ENCODE peak calls at places on chromosomes 4 and X, in five cellular contexts. One of them, this sample, is unnamed.

GRCh38 chrX:12975999-12976558 is 1.2 kb downstream of the TMSB4X start:
- DNase-seq in occipital lobe: peak
- DNase-seq in fibroblast of gingiva: peak
- DNase-seq in ecto neural progenitor cell: peak
- DNase-seq in NCI-H1417: no peak
- DNase-seq in this sample: no peak

GRCh38 chr4:1178300-1179088 is 6.1 kb upstream of the SPON2 start:
- DNase-seq in occipital lobe: no peak
- DNase-seq in fibroblast of gingiva: no peak
- DNase-seq in ecto neural progenitor cell: no peak
- DNase-seq in NCI-H1417: no peak
- DNase-seq in this sample: no peak

GRCh38 chr4:118797558-118798142 is 38.3 kb downstream of the SEC24D start:
- DNase-seq in ecto neural progenitor cell: no peak
- DNase-seq in fibroblast of gingiva: peak
- DNase-seq in NCI-H1417: no peak
- DNase-seq in occipital lobe: no peak
- DNase-seq in this sample: peak

GRCh38 chr4:93786149-93786548 is 42.4 kb upstream of the ATOH1 start:
- DNase-seq in NCI-H1417: no peak
- DNase-seq in ecto neural progenitor cell: no peak
- DNase-seq in occipital lobe: no peak
- DNase-seq in fibroblast of gingiva: no peak
- DNase-seq in this sample: no peak

GRCh38 chr4:122980860-122981259 is 58.5 kb upstream of the NUDT6 start:
- DNase-seq in occipital lobe: no peak
- DNase-seq in NCI-H1417: no peak
- DNase-seq in fibroblast of gingiva: no peak
- DNase-seq in ecto neural progenitor cell: no peak
- DNase-seq in this sample: no peak

GRCh38 chr4:161256716-161257115 is 907.1 kb downstream of the FSTL5 start:
- DNase-seq in NCI-H1417: no peak
- DNase-seq in occipital lobe: no peak
- DNase-seq in ecto neural progenitor cell: no peak
- DNase-seq in fibroblast of gingiva: no peak
- DNase-seq in this sample: peak

GRCh38 chrX:19225906-19226305 is 103.6 kb upstream of the ADGRG2 start:
- DNase-seq in ecto neural progenitor cell: no peak
- DNase-seq in fibroblast of gingiva: no peak
- DNase-seq in occipital lobe: no peak
- DNase-seq in NCI-H1417: no peak
- DNase-seq in this sample: no peak

GRCh38 chrX:30060718-30061117 is 154.6 kb upstream of the MAGEB2 start:
- DNase-seq in NCI-H1417: peak
- DNase-seq in fibroblast of gingiva: no peak
- DNase-seq in occipital lobe: no peak
- DNase-seq in ecto neural progenitor cell: no peak
- DNase-seq in this sample: peak

GRCh38 chrX:112846114-112846513 is 5.5 kb upstream of the AMOT start:
- DNase-seq in fibroblast of gingiva: no peak
- DNase-seq in ecto neural progenitor cell: no peak
- DNase-seq in occipital lobe: no peak
- DNase-seq in NCI-H1417: no peak
- DNase-seq in this sample: no peak

GRCh38 chr4:96602661-96603060 is 762.8 kb downstream of the PDHA2 start:
- DNase-seq in occipital lobe: no peak
- DNase-seq in ecto neural progenitor cell: no peak
- DNase-seq in NCI-H1417: no peak
- DNase-seq in fibroblast of gingiva: no peak
- DNase-seq in this sample: no peak

GRCh38 chr4:129446074-129446473 is 350.1 kb downstream of the C4orf33 start:
- DNase-seq in fibroblast of gingiva: no peak
- DNase-seq in NCI-H1417: no peak
- DNase-seq in occipital lobe: no peak
- DNase-seq in ecto neural progenitor cell: no peak
- DNase-seq in this sample: no peak

GRCh38 chrX:69988955-69989394 is 60.8 kb downstream of the AWAT2 start:
- DNase-seq in occipital lobe: no peak
- DNase-seq in fibroblast of gingiva: no peak
- DNase-seq in ecto neural progenitor cell: no peak
- DNase-seq in NCI-H1417: no peak
- DNase-seq in this sample: no peak

GRCh38 chrX:9643807-9644206 is 121.8 kb downstream of the GPR143 start:
- DNase-seq in occipital lobe: no peak
- DNase-seq in fibroblast of gingiva: no peak
- DNase-seq in ecto neural progenitor cell: no peak
- DNase-seq in NCI-H1417: no peak
- DNase-seq in this sample: no peak

GRCh38 chr4:164384416-164384815 is 369.5 kb upstream of the SMIM31 start:
- DNase-seq in NCI-H1417: no peak
- DNase-seq in occipital lobe: no peak
- DNase-seq in fibroblast of gingiva: no peak
- DNase-seq in ecto neural progenitor cell: no peak
- DNase-seq in this sample: no peak

GRCh38 chr4:132991111-132991510 is 158.0 kb upstream of the PCDH10 start:
- DNase-seq in occipital lobe: no peak
- DNase-seq in ecto neural progenitor cell: no peak
- DNase-seq in NCI-H1417: no peak
- DNase-seq in fibroblast of gingiva: no peak
- DNase-seq in this sample: no peak

GRCh38 chr4:29309050-29309449 is 1411.1 kb upstream of the PCDH7 start:
- DNase-seq in fibroblast of gingiva: no peak
- DNase-seq in ecto neural progenitor cell: no peak
- DNase-seq in NCI-H1417: no peak
- DNase-seq in occipital lobe: no peak
- DNase-seq in this sample: peak

GRCh38 chrX:68917799-68918198 is 89.0 kb downstream of the EFNB1 start:
- DNase-seq in occipital lobe: no peak
- DNase-seq in fibroblast of gingiva: no peak
- DNase-seq in ecto neural progenitor cell: no peak
- DNase-seq in NCI-H1417: no peak
- DNase-seq in this sample: no peak

GRCh38 chr4:119300072-119300387 is 21.9 kb downstream of the FABP2 start:
- DNase-seq in ecto neural progenitor cell: no peak
- DNase-seq in NCI-H1417: no peak
- DNase-seq in fibroblast of gingiva: peak
- DNase-seq in occipital lobe: no peak
- DNase-seq in this sample: peak

GRCh38 chrX:148629435-148629834 is 129.0 kb downstream of the AFF2 start:
- DNase-seq in ecto neural progenitor cell: no peak
- DNase-seq in NCI-H1417: no peak
- DNase-seq in occipital lobe: peak
- DNase-seq in fibroblast of gingiva: no peak
- DNase-seq in this sample: no peak

GRCh38 chr4:181957088-181957487 is 286.1 kb upstream of the TENM3 start:
- DNase-seq in occipital lobe: no peak
- DNase-seq in fibroblast of gingiva: peak
- DNase-seq in NCI-H1417: no peak
- DNase-seq in ecto neural progenitor cell: no peak
- DNase-seq in this sample: peak

GRCh38 chr4:57023104-57023503 is 44.4 kb downstream of the POLR2B start:
- DNase-seq in fibroblast of gingiva: peak
- DNase-seq in occipital lobe: no peak
- DNase-seq in NCI-H1417: no peak
- DNase-seq in ecto neural progenitor cell: no peak
- DNase-seq in this sample: peak

GRCh38 chr4:16995451-16995850 is 97.0 kb upstream of the LDB2 start:
- DNase-seq in occipital lobe: no peak
- DNase-seq in ecto neural progenitor cell: no peak
- DNase-seq in NCI-H1417: no peak
- DNase-seq in fibroblast of gingiva: no peak
- DNase-seq in this sample: no peak

GRCh38 chrX:139091878-139092277 is 380.4 kb upstream of the FGF13 start:
- DNase-seq in occipital lobe: no peak
- DNase-seq in ecto neural progenitor cell: no peak
- DNase-seq in fibroblast of gingiva: no peak
- DNase-seq in NCI-H1417: no peak
- DNase-seq in this sample: no peak

GRCh38 chrX:78886550-78886949 is 58.6 kb upstream of the P2RY10 start:
- DNase-seq in ecto neural progenitor cell: no peak
- DNase-seq in fibroblast of gingiva: peak
- DNase-seq in NCI-H1417: no peak
- DNase-seq in occipital lobe: no peak
- DNase-seq in this sample: peak

GRCh38 chr4:152935661-152936445 is at the start of gene FHDC1:
- DNase-seq in fibroblast of gingiva: no peak
- DNase-seq in NCI-H1417: peak
- DNase-seq in occipital lobe: no peak
- DNase-seq in ecto neural progenitor cell: peak
- DNase-seq in this sample: peak

GRCh38 chr4:76687730-76688441 is 210.1 kb downstream of the SOWAHB start:
- DNase-seq in occipital lobe: no peak
- DNase-seq in ecto neural progenitor cell: no peak
- DNase-seq in fibroblast of gingiva: no peak
- DNase-seq in NCI-H1417: peak
- DNase-seq in this sample: no peak

GRCh38 chr4:8850074-8850829 is 21.4 kb downstream of the HMX1 start:
- DNase-seq in occipital lobe: no peak
- DNase-seq in NCI-H1417: no peak
- DNase-seq in ecto neural progenitor cell: no peak
- DNase-seq in fibroblast of gingiva: no peak
- DNase-seq in this sample: no peak

GRCh38 chr4:153594208-153594607 is 89.9 kb upstream of the TLR2 start:
- DNase-seq in NCI-H1417: no peak
- DNase-seq in occipital lobe: no peak
- DNase-seq in fibroblast of gingiva: peak
- DNase-seq in ecto neural progenitor cell: no peak
- DNase-seq in this sample: no peak

This sample was measured in foreskin fibroblast.